ENCODE peak calls at places on chromosomes 11 and 22, in nine cellular contexts. Z is thoracic aorta, Q is colonic mucosa, O is heart right ventricle, I is IMR-90, P is cardiac muscle cell, E is uterus, A is Peyer's patch, U is ovary. L is an unnamed sample. For H3K27me3 and H3K9me3, the result is how much of the 10 kb centered on the place peaks cover.

GRCh38 chr11:22430286-22430685 is 92.1 kb downstream of the SLC17A6 start:
- DNase-seq in E (no peak), U (no peak), Q (no peak), I (no peak), A (no peak), O (no peak), Z (no peak), P (no peak), L (no peak)

GRCh38 chr11:29518389-29519174 is 498.2 kb downstream of the KCNA4 start:
- DNase-seq in Z (no peak), U (no peak), Q (no peak), A (no peak), I (no peak), O (no peak), P (peak), E (no peak), L (no peak)

GRCh38 chr22:31212783-31213626 is 907 bp downstream of the LIMK2 start:
- DNase-seq in O (peak), U (no peak), Q (peak), P (no peak), A (no peak), I (no peak), E (no peak), Z (no peak), L (no peak)

GRCh38 chr11:79262221-79262620 is 178.6 kb downstream of the TENM4 start:
- DNase-seq in I (peak), E (peak), Q (no peak), O (no peak), P (peak), U (no peak), Z (no peak), A (no peak), L (no peak)

GRCh38 chr11:95148938-95149337 is 59.3 kb downstream of the ENDOD1 start:
- DNase-seq in E (no peak), Z (no peak), P (no peak), O (no peak), I (no peak), Q (no peak), A (no peak), U (no peak), L (no peak)

GRCh38 chr11:17766590-17766989 is 32.0 kb downstream of the KCNC1 start:
- DNase-seq in P (no peak), Q (no peak), U (no peak), O (no peak), Z (no peak), I (no peak), E (no peak), A (no peak), L (no peak)

GRCh38 chr22:28172948-28173360 is 253.9 kb upstream of the PITPNB start:
- DNase-seq in Z (no peak), E (no peak), A (no peak), O (no peak), I (no peak), Q (no peak), U (no peak), P (no peak), L (peak)

GRCh38 chr11:118605116-118605867 is 2.1 kb upstream of the PHLDB1 start:
- DNase-seq in I (peak), P (peak), U (peak), A (peak), E (peak), Z (no peak), O (peak), Q (peak), L (peak)

GRCh38 chr22:24703101-24703500 is 71.4 kb downstream of the PIWIL3 start:
- DNase-seq in E (no peak), P (peak), U (peak), Q (peak), O (peak), A (no peak), I (peak), Z (no peak), L (peak)

GRCh38 chr11:64810891-64811272 is 531 bp upstream of the MEN1 start:
- DNase-seq in Z (no peak), Q (peak), A (peak), O (no peak), E (no peak), I (no peak), U (no peak), P (no peak), L (no peak)

DNA sequence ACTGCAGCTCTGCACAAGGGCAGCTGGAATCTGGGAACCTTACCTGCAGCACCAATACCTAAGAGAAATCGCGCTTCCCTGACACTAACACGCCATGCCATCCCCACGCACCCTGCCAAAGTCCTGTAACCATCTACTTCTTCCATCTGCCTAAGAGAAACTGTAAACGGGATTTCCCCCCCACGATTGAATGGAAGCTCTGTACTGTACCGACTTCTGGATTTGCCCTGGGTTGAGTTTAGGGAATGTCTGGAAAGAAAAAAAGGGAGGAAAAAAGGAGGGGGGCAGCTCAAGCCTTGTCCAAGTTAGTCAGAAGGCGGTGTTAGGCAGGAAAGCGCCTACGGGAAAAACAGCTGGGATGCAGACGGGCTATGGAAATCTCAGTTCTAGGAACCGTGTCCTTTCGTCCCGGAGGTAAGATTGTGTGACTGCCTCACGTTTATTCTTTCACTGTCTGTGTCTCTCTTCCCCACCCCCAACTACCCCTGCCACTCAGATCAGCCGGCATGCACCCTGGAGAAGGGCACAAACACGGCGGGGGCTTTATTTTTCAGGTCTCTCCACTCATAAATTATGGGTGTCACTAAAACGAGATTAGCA is 125.5 kb upstream of the C11orf58 start:
- DNase-seq in O (peak), Q (no peak), E (no peak), Z (no peak), U (no peak), A (no peak), P (no peak), I (peak), L (no peak)
- H3K27me3 ChIP-seq in O (under half), Q (half or more), E (under half), Z (under half), U (under half), A (under half), P (half or more), I (under half), L (half or more)

GRCh38 chr11:65891180-65892136 is 985 bp downstream of the CCDC85B start:
- DNase-seq in O (peak), I (no peak), P (peak), Z (no peak), A (peak), E (peak), Q (no peak), U (peak), L (peak)
- TF ChIP-seq CTCF in O (peak), I (peak), P (peak), Z (no peak), A (no peak), E (peak), Q (peak), U (no peak), L (peak)

GRCh38 chr22:47396515-47396914 is 634.1 kb downstream of the TBC1D22A start:
- DNase-seq in P (no peak), Q (no peak), U (no peak), E (no peak), Z (no peak), I (no peak), O (no peak), A (no peak), L (no peak)
- H3K9me3 ChIP-seq in P (under half), Q (under half), U (under half), E (under half), Z (under half), I (under half), O (under half), A (under half), L (under half)

GRCh38 chr11:1194977-1195689 is 27.7 kb upstream of the MUC5B start:
- DNase-seq in Q (no peak), I (no peak), A (no peak), Z (no peak), E (peak), U (no peak), O (no peak), P (no peak), L (no peak)
- H3K27me3 ChIP-seq in Q (under half), I (under half), A (under half), Z (under half), E (under half), U (under half), O (under half), P (under half), L (under half)

GRCh38 chr11:131070365-131070764 is 154.1 kb upstream of the SNX19 start:
- DNase-seq in O (no peak), U (no peak), Z (no peak), Q (no peak), P (no peak), I (no peak), E (no peak), A (no peak), L (no peak)
- TF ChIP-seq CTCF in O (no peak), U (no peak), Z (no peak), Q (no peak), P (no peak), I (no peak), E (no peak), A (no peak), L (no peak)

GRCh38 chr22:49637255-49637760 is 190.4 kb downstream of the BRD1 start:
- DNase-seq in E (no peak), O (no peak), U (no peak), Q (no peak), A (no peak), Z (no peak), P (no peak), I (no peak), L (no peak)
- H3K9me3 ChIP-seq in E (under half), O (under half), U (under half), Q (under half), A (under half), Z (under half), P (under half), I (under half), L (under half)

DNA sequence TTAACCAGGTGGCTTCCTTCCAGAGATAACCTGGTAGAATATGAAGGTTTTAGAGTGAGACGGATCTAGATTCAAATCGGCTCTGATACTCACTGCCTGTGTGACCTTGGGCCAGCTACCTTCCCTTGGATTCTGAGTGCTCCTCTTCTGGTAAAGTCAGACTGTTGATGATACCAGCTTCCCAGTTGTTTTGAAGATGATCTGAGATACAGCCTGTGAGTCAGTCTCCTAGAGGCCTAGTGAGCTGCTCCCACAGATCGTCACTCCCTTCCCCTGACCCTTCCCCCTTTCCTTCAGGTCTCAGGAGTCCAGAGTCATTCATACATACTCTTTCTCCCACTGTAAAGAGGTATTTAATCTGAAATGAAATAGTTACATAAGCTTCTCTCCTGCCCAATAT is 207.8 kb downstream of the GRIK4 start:
- DNase-seq in Q (no peak), Z (no peak), P (peak), I (peak), O (no peak), E (no peak), A (no peak), U (no peak), L (no peak)
- H3K27me3 ChIP-seq in Q (under half), Z (under half), P (under half), I (under half), O (under half), E (under half), A (under half), U (under half), L (under half)

GRCh38 chr22:35299217-35299716 is 427 bp upstream of the TOM1 start:
- DNase-seq in P (peak), Q (no peak), E (no peak), O (no peak), Z (no peak), I (no peak), U (no peak), A (peak), L (peak)
- TF ChIP-seq CTCF in P (no peak), Q (no peak), E (no peak), O (no peak), Z (peak), I (no peak), U (no peak), A (no peak), L (peak)

GRCh38 chr22:10781571-10782403 is 4746.2 kb upstream of the OR11H1 start:
- DNase-seq in O (no peak), A (no peak), Z (no peak), E (no peak), I (no peak), P (no peak), U (no peak), Q (no peak), L (no peak)
- H3K9me3 ChIP-seq in O (under half), A (under half), Z (under half), E (under half), I (under half), P (under half), U (under half), Q (under half), L (under half)

GRCh38 chr11:105489431-105489830 is 120.4 kb upstream of the GRIA4 start:
- DNase-seq in I (peak), Z (no peak), U (no peak), E (no peak), O (no peak), P (peak), Q (no peak), A (no peak), L (peak)
- H3K27me3 ChIP-seq in I (under half), Z (under half), U (under half), E (under half), O (under half), P (under half), Q (under half), A (under half), L (under half)